ENCODE peak calls at places on chromosomes 6 and 20, in seven cellular contexts. D is H1, A is GM12878, J is K562, B is HepG2, Y is SK-N-SH, P is HCT116. W is an unnamed sample.

GRCh38 chr6:106520711-106521367 is 108.5 kb downstream of the RTN4IP1 start:
- DNase-seq in D (no peak), A (peak), J (peak), B (no peak), Y (no peak), P (no peak), W (no peak)

GRCh38 chr6:89984926-89985743 is 90.9 kb downstream of the GJA10 start:
- DNase-seq in D (no peak), A (no peak), J (peak), B (no peak), Y (peak), P (no peak), W (no peak)

GRCh38 chr6:296151-297122 is 4.2 kb downstream of the DUSP22 start:
- DNase-seq in D (no peak), A (peak), J (no peak), B (no peak), Y (no peak), P (no peak), W (no peak)

GRCh38 chr6:154429711-154430110 is 73.1 kb upstream of the IPCEF1 start:
- DNase-seq in D (no peak), A (no peak), J (no peak), B (no peak), Y (no peak), P (no peak), W (no peak)

GRCh38 chr20:62995481-62995880 is 11.3 kb downstream of the BHLHE23 start:
- DNase-seq in D (no peak), A (no peak), J (no peak), B (no peak), Y (no peak), P (no peak), W (no peak)

GRCh38 chr20:43963872-43964791 is 49.5 kb downstream of the TOX2 start:
- DNase-seq in D (no peak), A (no peak), J (no peak), B (no peak), Y (no peak), P (no peak), W (no peak)

GRCh38 chr20:56247954-56248782 is at the start of gene MC3R:
- DNase-seq in D (peak), A (no peak), J (peak), B (peak), Y (peak), P (peak), W (peak)

GRCh38 chr20:2775139-2775538 is 25.3 kb downstream of the CPXM1 start:
- DNase-seq in D (no peak), A (no peak), J (no peak), B (no peak), Y (peak), P (no peak), W (no peak)

GRCh38 chr20:56465997-56466396 is 2.4 kb upstream of the RTF2 start:
- DNase-seq in D (no peak), A (no peak), J (no peak), B (no peak), Y (no peak), P (no peak), W (no peak)

GRCh38 chr6:134619077-134619476 is 301.2 kb upstream of the SGK1 start:
- DNase-seq in D (no peak), A (no peak), J (no peak), B (no peak), Y (no peak), P (no peak), W (no peak)

GRCh38 chr20:41005361-41005729 is 23.3 kb upstream of the TOP1 start:
- DNase-seq in D (no peak), A (no peak), J (no peak), B (no peak), Y (no peak), P (peak), W (peak)

GRCh38 chr6:155141002-155141401 is 122.8 kb upstream of the CLDN20 start:
- DNase-seq in D (no peak), A (no peak), J (no peak), B (no peak), Y (no peak), P (no peak), W (no peak)

GRCh38 chr20:36206068-36206467 is 30.2 kb upstream of the AAR2 start:
- DNase-seq in D (no peak), A (no peak), J (no peak), B (no peak), Y (no peak), P (no peak), W (no peak)

GRCh38 chr6:39303425-39304153 is 10.6 kb downstream of the KCNK17 start:
- DNase-seq in D (no peak), A (no peak), J (no peak), B (no peak), Y (no peak), P (no peak), W (no peak)

GRCh38 chr6:147099974-147100373 is 104.2 kb upstream of the STXBP5 start:
- DNase-seq in D (no peak), A (no peak), J (no peak), B (no peak), Y (no peak), P (no peak), W (no peak)

GRCh38 chr6:33671381-33672072 is 40.0 kb downstream of the UQCC2 start:
- DNase-seq in D (no peak), A (no peak), J (no peak), B (no peak), Y (no peak), P (no peak), W (no peak)

GRCh38 chr20:1527923-1528322 is 29.6 kb downstream of the SIRPD start:
- DNase-seq in D (no peak), A (no peak), J (no peak), B (no peak), Y (no peak), P (no peak), W (no peak)

GRCh38 chr20:1526310-1526709 is 31.2 kb downstream of the SIRPD start:
- DNase-seq in D (no peak), A (no peak), J (no peak), B (no peak), Y (no peak), P (no peak), W (no peak)

GRCh38 chr20:1533059-1533458 is 24.4 kb downstream of the SIRPD start:
- DNase-seq in D (peak), A (no peak), J (no peak), B (no peak), Y (no peak), P (no peak), W (no peak)

GRCh38 chr20:1526896-1527295 is 30.6 kb downstream of the SIRPD start:
- DNase-seq in D (no peak), A (no peak), J (no peak), B (no peak), Y (no peak), P (no peak), W (no peak)

GRCh38 chr20:1528811-1529210 is 28.7 kb downstream of the SIRPD start:
- DNase-seq in D (no peak), A (no peak), J (no peak), B (no peak), Y (no peak), P (no peak), W (no peak)
- TF ChIP-seq JUND in D (no peak), A (no peak), J (no peak), B (no peak), Y (no peak), P (no peak), W (no peak)

DNA sequence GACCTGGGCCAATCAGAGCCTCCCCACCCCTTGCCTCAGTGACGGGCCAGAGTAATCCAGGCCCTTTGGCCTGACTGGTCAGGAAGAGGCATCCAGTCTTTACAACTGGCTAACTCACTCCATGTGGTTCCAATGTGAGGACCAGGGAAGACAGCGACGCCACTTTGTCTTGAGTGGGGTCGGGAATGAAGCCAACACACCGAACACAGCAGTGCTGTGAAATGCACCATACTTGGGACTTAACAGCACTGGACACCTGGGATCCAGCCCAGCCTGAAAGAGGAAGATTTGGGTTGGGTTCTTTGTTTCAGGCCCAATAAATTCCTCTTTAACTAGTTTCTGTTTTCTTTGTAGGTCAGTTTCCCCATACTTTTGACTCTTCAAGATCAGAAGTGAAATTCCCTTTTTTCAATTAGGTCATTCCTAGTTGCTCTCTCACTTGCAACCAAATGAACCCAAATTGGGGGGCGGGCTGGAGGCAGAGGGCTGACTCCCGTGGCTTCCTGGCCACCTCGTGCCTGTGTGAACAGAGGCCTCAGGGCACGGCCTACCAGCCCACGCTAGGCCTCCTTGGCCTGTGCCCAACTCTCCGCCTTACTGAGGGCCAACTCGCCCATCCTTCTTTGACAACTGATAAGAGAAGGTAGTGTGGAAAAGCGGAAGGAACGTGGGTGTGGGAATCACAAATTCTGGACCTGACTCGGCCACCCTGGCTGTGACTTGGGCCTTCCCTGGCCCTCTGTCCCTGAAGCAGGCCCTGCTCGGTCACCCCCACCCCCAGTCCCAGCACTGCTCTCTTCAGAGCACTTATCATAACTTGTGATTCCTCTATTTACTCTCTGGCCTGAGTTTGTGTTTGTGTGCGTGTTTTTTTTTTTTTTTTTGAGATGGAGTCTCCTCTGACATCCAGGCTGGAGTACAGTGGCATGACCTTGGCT is 17.0 kb downstream of the SULF2 start:
- DNase-seq in D (no peak), A (no peak), J (no peak), B (no peak), Y (no peak), P (no peak), W (no peak)
- TF ChIP-seq JUND in D (no peak), A (no peak), J (no peak), B (no peak), Y (no peak), P (no peak), W (no peak)

GRCh38 chr20:4193053-4193452 is 177.7 kb upstream of the RNF24 start:
- DNase-seq in D (no peak), A (no peak), J (no peak), B (no peak), Y (no peak), P (no peak), W (no peak)
- TF ChIP-seq JUND in D (no peak), A (no peak), J (no peak), B (no peak), Y (no peak), P (no peak), W (no peak)

GRCh38 chr20:32167552-32167951 is 40.0 kb downstream of the PLAGL2 start:
- DNase-seq in D (no peak), A (no peak), J (no peak), B (no peak), Y (no peak), P (no peak), W (no peak)

GRCh38 chr20:32165836-32166545 is 41.6 kb downstream of the PLAGL2 start:
- DNase-seq in D (no peak), A (no peak), J (no peak), B (no peak), Y (no peak), P (no peak), W (no peak)

GRCh38 chr20:32163951-32164350 is 43.6 kb downstream of the PLAGL2 start:
- DNase-seq in D (no peak), A (no peak), J (no peak), B (no peak), Y (no peak), P (no peak), W (no peak)

GRCh38 chr20:32164984-32165735 is 42.4 kb downstream of the PLAGL2 start:
- DNase-seq in D (no peak), A (no peak), J (no peak), B (no peak), Y (no peak), P (no peak), W (no peak)

GRCh38 chr20:32168184-32168910 is 39.2 kb downstream of the PLAGL2 start:
- DNase-seq in D (no peak), A (no peak), J (no peak), B (peak), Y (no peak), P (peak), W (no peak)
- TF ChIP-seq JUND in D (no peak), A (no peak), J (no peak), B (no peak), Y (no peak), P (no peak), W (no peak)

W was measured in T47D.